ENCODE peak calls at places on chromosomes 2 and 18, in six cellular contexts. T is gastrocnemius medialis, I is kidney tubule cell, Q is HTR-8/SVneo, D is GM20000, S is ELR. M is an unnamed sample.

GRCh38 chr2:240510513-240511210 is 47.1 kb downstream of the ANKMY1 start:
- DNase-seq in T (no peak), S (no peak), D (no peak), Q (no peak), I (no peak), M (no peak)

GRCh38 chr2:130819226-130819914 is 17.3 kb upstream of the ARHGEF4 start:
- DNase-seq in D (no peak), S (no peak), I (no peak), Q (no peak), T (no peak), M (no peak)

GRCh38 chr2:52995439-52995838 is 772.2 kb upstream of the CHAC2 start:
- DNase-seq in I (no peak), Q (no peak), T (no peak), S (no peak), D (no peak), M (no peak)

GRCh38 chr2:20568501-20569463 is 82.1 kb downstream of the HS1BP3 start:
- DNase-seq in Q (no peak), T (no peak), S (no peak), D (no peak), I (peak; percentile 14), M (peak; percentile 79)

GRCh38 chr2:43905871-43906270 is 67.1 kb downstream of the ABCG8 start:
- DNase-seq in Q (no peak), I (no peak), S (no peak), D (no peak), T (no peak), M (no peak)

GRCh38 chr2:99555410-99555809 is 65.6 kb upstream of the REV1 start:
- DNase-seq in S (no peak), I (no peak), T (no peak), D (no peak), Q (no peak), M (peak; percentile 61)

GRCh38 chr2:54535599-54536195 is 79.6 kb downstream of the SPTBN1 start:
- DNase-seq in T (no peak), I (no peak), Q (no peak), D (no peak), S (no peak), M (no peak)

GRCh38 chr18:59988098-59988706 is 88.4 kb downstream of the PMAIP1 start:
- DNase-seq in D (peak; percentile 45), I (peak; percentile 69), S (peak; percentile 74), T (no peak), Q (peak; percentile 10), M (peak; percentile 76)

GRCh38 chr2:55846426-55846825 is 77.2 kb downstream of the EFEMP1 start:
- DNase-seq in I (no peak), Q (no peak), T (no peak), D (no peak), S (no peak), M (no peak)

GRCh38 chr2:78967294-78967693 is 58.2 kb upstream of the REG3G start:
- DNase-seq in I (no peak), T (no peak), D (no peak), S (no peak), Q (no peak), M (no peak)

GRCh38 chr2:35548171-35548570 is 807.4 kb upstream of the CRIM1 start:
- DNase-seq in T (no peak), I (peak; percentile 10), S (peak; percentile 35), D (no peak), Q (peak; percentile 30), M (peak; percentile 35)

GRCh38 chr2:165804719-165805118 is 10.7 kb upstream of the GALNT3 start:
- DNase-seq in I (no peak), D (no peak), T (no peak), Q (no peak), S (no peak), M (peak; percentile 68)

GRCh38 chr2:32745191-32745590 is 117.3 kb downstream of the TTC27 start:
- DNase-seq in Q (no peak), T (no peak), S (peak; percentile 70), I (peak; percentile 46), D (no peak), M (peak; percentile 47)

GRCh38 chr2:107545066-107545465 is 281.6 kb upstream of the RGPD4 start:
- DNase-seq in S (no peak), I (no peak), D (no peak), T (no peak), Q (no peak), M (no peak)

GRCh38 chr18:1455605-1456004 is 550.9 kb downstream of the ADCYAP1 start:
- DNase-seq in T (no peak), I (no peak), S (no peak), Q (no peak), D (no peak), M (no peak)

GRCh38 chr18:57846258-57846657 is 43.1 kb upstream of the ATP8B1 start:
- DNase-seq in Q (peak; percentile 58), I (peak; percentile 57), S (peak; percentile 91), T (no peak), D (no peak), M (peak; percentile 46)

GRCh38 chr18:3773303-3773702 is 323.3 kb downstream of the TGIF1 start:
- DNase-seq in Q (no peak), S (no peak), D (no peak), T (no peak), I (no peak), M (peak; percentile 69)

GRCh38 chr2:60826126-60826525 is 55.2 kb upstream of the REL start:
- DNase-seq in T (no peak), S (peak; percentile 4), I (no peak), Q (no peak), D (no peak), M (peak; percentile 52)

GRCh38 chr18:10015288-10015701 is 101.5 kb downstream of the VAPA start:
- DNase-seq in I (peak; percentile 71), Q (peak; percentile 41), T (no peak), S (peak; percentile 43), D (no peak), M (peak; percentile 87)

GRCh38 chr2:164697688-164698290 is 76.5 kb upstream of the GRB14 start:
- DNase-seq in I (peak; percentile 37), S (peak; percentile 45), D (no peak), Q (no peak), T (no peak), M (peak; percentile 28)

GRCh38 chr2:47438084-47438483 is 35.1 kb downstream of the MSH2 start:
- DNase-seq in I (no peak), Q (no peak), S (no peak), T (no peak), D (no peak), M (no peak)

GRCh38 chr2:51581636-51582267 is 549.8 kb upstream of the NRXN1 start:
- DNase-seq in Q (no peak), S (no peak), T (no peak), D (no peak), I (no peak), M (no peak)

GRCh38 chr2:190836767-190837166 is 43.9 kb upstream of the GLS start:
- DNase-seq in Q (no peak), D (no peak), T (no peak), S (no peak), I (no peak), M (no peak)

GRCh38 chr2:134999536-134999935 is 47.7 kb downstream of the MAP3K19 start:
- DNase-seq in T (no peak), Q (no peak), D (no peak), S (peak; percentile 24), I (no peak), M (no peak)

GRCh38 chr2:12005886-12006681 is 259.7 kb downstream of the LPIN1 start:
- DNase-seq in S (no peak), D (peak; percentile 72), T (no peak), I (peak; percentile 84), Q (no peak), M (peak; percentile 74)

GRCh38 chr2:190947711-190948251 is 66.2 kb downstream of the STAT1 start:
- DNase-seq in S (peak; percentile 85), Q (peak; percentile 49), D (peak; percentile 15), I (peak; percentile 80), T (no peak), M (peak; percentile 67)

GRCh38 chr2:225512873-225513580 is 113.5 kb downstream of the NYAP2 start:
- DNase-seq in S (peak; percentile 77), T (no peak), Q (peak; percentile 11), I (no peak), D (no peak), M (peak; percentile 13)

GRCh38 chr2:176454893-176455810 is 185.9 kb downstream of the MTX2 start:
- DNase-seq in D (peak; percentile 57), I (peak; percentile 77), T (peak; percentile 42), Q (peak; percentile 51), S (peak; percentile 82), M (peak; percentile 67)

GRCh38 chr2:58973831-58974281 is 732.7 kb upstream of the FANCL start:
- DNase-seq in S (no peak), Q (no peak), I (no peak), D (no peak), T (no peak), M (peak; percentile 35)

GRCh38 chr2:11681722-11682589 is 12.0 kb upstream of the NTSR2 start:
- DNase-seq in T (peak; percentile 59), Q (peak; percentile 82), I (peak; percentile 46), D (peak; percentile 78), S (peak; percentile 34), M (peak; percentile 50)